ENCODE peak calls at places on chromosomes 12 and 14, in four cellular contexts. I is ACHN, E is amygdala, F is fibroblast of gingiva. G is an unnamed sample.
A peak's percentile ranks its signal among the peaks of the same experiment; 100 is the strongest.

GRCh38 chr12:53938276-53939140 is at the start of gene HOXC13:
- DNase-seq in I (peak; percentile 100), F (no peak), E (no peak), G (peak; percentile 93)

GRCh38 chr12:93153321-93153720 is 224.2 kb upstream of the EEA1 start:
- DNase-seq in I (no peak), E (no peak), F (peak; percentile 41), G (no peak)

GRCh38 chr12:31507966-31508365 is 83.0 kb downstream of the DENND5B start:
- DNase-seq in F (peak; percentile 36), E (no peak), I (no peak), G (no peak)

GRCh38 chr12:57898308-57898970 is 42.9 kb upstream of the ATP23 start:
- DNase-seq in E (no peak), F (no peak), I (no peak), G (no peak)

GRCh38 chr12:54215990-54216579 is 27.3 kb upstream of the SMUG1 start:
- DNase-seq in E (no peak), I (peak; percentile 60), F (no peak), G (no peak)

GRCh38 chr14:22281322-22281977 is 307.6 kb downstream of the DAD1 start:
- DNase-seq in I (no peak), F (no peak), E (no peak), G (no peak)

GRCh38 chr14:99573000-99573330 is 31.0 kb downstream of the CCDC85C start:
- DNase-seq in F (no peak), E (no peak), I (no peak), G (no peak)

GRCh38 chr12:30925607-30926242 is 823 bp upstream of the TSPAN11 start:
- DNase-seq in F (no peak), I (no peak), E (no peak), G (no peak)

GRCh38 chr14:21098134-21098891 is at the start of gene ZNF219:
- DNase-seq in I (peak; percentile 63), F (peak; percentile 51), E (no peak), G (peak; percentile 42)

GRCh38 chr12:91892081-91892855 is 253.4 kb downstream of the BTG1 start:
- DNase-seq in E (no peak), F (no peak), I (no peak), G (no peak)

G was measured in SW480.